ENCODE peak calls at places on chromosomes 13 and 19, in five cellular contexts. One of them, this sample, is unnamed.
A peak's percentile ranks its signal among the peaks of the same experiment; 100 is the strongest.

GRCh38 chr13:111557921-111558699 is 237.7 kb downstream of the TEX29 start:
- DNase-seq in endothelial cell of umbilical vein: no peak
- DNase-seq in neural progenitor cell: no peak
- DNase-seq in transverse colon: no peak
- DNase-seq in endodermal cell: no peak
- DNase-seq in this sample: no peak

GRCh38 chr19:38657633-38658222 is 10.3 kb downstream of the ACTN4 start:
- DNase-seq in endodermal cell: no peak
- DNase-seq in neural progenitor cell: peak; percentile 43
- DNase-seq in transverse colon: no peak
- DNase-seq in endothelial cell of umbilical vein: peak; percentile 36
- DNase-seq in this sample: peak; percentile 76

GRCh38 chr13:26051231-26052135 is at the start of gene SHISA2:
- DNase-seq in endothelial cell of umbilical vein: peak; percentile 69
- DNase-seq in transverse colon: no peak
- DNase-seq in neural progenitor cell: peak; percentile 93
- DNase-seq in endodermal cell: peak; percentile 90
- DNase-seq in this sample: no peak

GRCh38 chr13:106534844-106535551 is 464 bp downstream of the EFNB2 start:
- DNase-seq in endothelial cell of umbilical vein: peak; percentile 31
- DNase-seq in transverse colon: no peak
- DNase-seq in endodermal cell: peak; percentile 72
- DNase-seq in neural progenitor cell: no peak
- DNase-seq in this sample: no peak

GRCh38 chr19:15177269-15178116 is 23.3 kb downstream of the NOTCH3 start:
- DNase-seq in endothelial cell of umbilical vein: peak; percentile 78
- DNase-seq in neural progenitor cell: peak; percentile 95
- DNase-seq in transverse colon: peak; percentile 83
- DNase-seq in endodermal cell: peak; percentile 96
- DNase-seq in this sample: peak; percentile 48

GRCh38 chr19:34366670-34367423 is 1.9 kb downstream of the GPI start:
- DNase-seq in neural progenitor cell: no peak
- DNase-seq in endodermal cell: no peak
- DNase-seq in endothelial cell of umbilical vein: no peak
- DNase-seq in transverse colon: no peak
- DNase-seq in this sample: peak; percentile 12

GRCh38 chr13:44307255-44307654 is 66.4 kb upstream of the SERP2 start:
- DNase-seq in transverse colon: no peak
- DNase-seq in endodermal cell: no peak
- DNase-seq in neural progenitor cell: no peak
- DNase-seq in endothelial cell of umbilical vein: peak; percentile 61
- DNase-seq in this sample: no peak

GRCh38 chr19:6744381-6745288 is 5.2 kb downstream of the TRIP10 start:
- DNase-seq in endothelial cell of umbilical vein: peak; percentile 78
- DNase-seq in neural progenitor cell: peak; percentile 34
- DNase-seq in transverse colon: peak; percentile 90
- DNase-seq in endodermal cell: no peak
- DNase-seq in this sample: peak; percentile 82

GRCh38 chr19:48648134-48648533 is 2.1 kb upstream of the CA11 start:
- DNase-seq in transverse colon: no peak
- DNase-seq in endothelial cell of umbilical vein: no peak
- DNase-seq in neural progenitor cell: no peak
- DNase-seq in endodermal cell: no peak
- DNase-seq in this sample: no peak

GRCh38 chr13:109773276-109773675 is 13.1 kb downstream of the IRS2 start:
- DNase-seq in endothelial cell of umbilical vein: no peak
- DNase-seq in transverse colon: no peak
- DNase-seq in neural progenitor cell: no peak
- DNase-seq in endodermal cell: no peak
- DNase-seq in this sample: no peak

GRCh38 chr13:97781891-97782305 is 171.6 kb upstream of the IPO5 start:
- DNase-seq in transverse colon: no peak
- DNase-seq in endothelial cell of umbilical vein: no peak
- DNase-seq in endodermal cell: no peak
- DNase-seq in neural progenitor cell: no peak
- DNase-seq in this sample: no peak

GRCh38 chr19:49656456-49657109 is 9.1 kb downstream of the IRF3 start:
- DNase-seq in endodermal cell: no peak
- DNase-seq in transverse colon: no peak
- DNase-seq in endothelial cell of umbilical vein: no peak
- DNase-seq in neural progenitor cell: no peak
- DNase-seq in this sample: no peak

GRCh38 chr13:93977986-93978385 is 501.5 kb downstream of the DCT start:
- DNase-seq in endothelial cell of umbilical vein: no peak
- DNase-seq in transverse colon: no peak
- DNase-seq in endodermal cell: no peak
- DNase-seq in neural progenitor cell: no peak
- DNase-seq in this sample: peak; percentile 58

GRCh38 chr19:56350416-56351045 is 35.9 kb upstream of the ZSCAN5A start:
- DNase-seq in endothelial cell of umbilical vein: peak; percentile 55
- DNase-seq in transverse colon: peak; percentile 29
- DNase-seq in neural progenitor cell: peak; percentile 68
- DNase-seq in endodermal cell: peak; percentile 73
- DNase-seq in this sample: peak; percentile 44

GRCh38 chr19:11322269-11323024 is 17.0 kb downstream of the RAB3D start:
- DNase-seq in endodermal cell: no peak
- DNase-seq in transverse colon: no peak
- DNase-seq in neural progenitor cell: no peak
- DNase-seq in endothelial cell of umbilical vein: no peak
- DNase-seq in this sample: no peak

GRCh38 chr13:30134578-30134977 is 172.8 kb downstream of the KATNAL1 start:
- DNase-seq in endodermal cell: no peak
- DNase-seq in transverse colon: no peak
- DNase-seq in neural progenitor cell: no peak
- DNase-seq in endothelial cell of umbilical vein: no peak
- DNase-seq in this sample: no peak

GRCh38 chr13:112642061-112642460 is 47.8 kb upstream of the ATP11A start:
- DNase-seq in neural progenitor cell: no peak
- DNase-seq in endothelial cell of umbilical vein: no peak
- DNase-seq in transverse colon: no peak
- DNase-seq in endodermal cell: no peak
- DNase-seq in this sample: no peak

GRCh38 chr13:99686157-99686572 is 184.9 kb downstream of the TM9SF2 start:
- DNase-seq in transverse colon: peak; percentile 66
- DNase-seq in neural progenitor cell: peak; percentile 30
- DNase-seq in endodermal cell: peak; percentile 84
- DNase-seq in endothelial cell of umbilical vein: no peak
- DNase-seq in this sample: peak; percentile 64

GRCh38 chr19:46866407-46867132 is 5.8 kb downstream of the ARHGAP35 start:
- DNase-seq in transverse colon: no peak
- DNase-seq in neural progenitor cell: no peak
- DNase-seq in endodermal cell: no peak
- DNase-seq in endothelial cell of umbilical vein: peak; percentile 52
- DNase-seq in this sample: no peak

GRCh38 chr19:15251010-15251748 is 18.9 kb upstream of the EPHX3 start:
- DNase-seq in endodermal cell: no peak
- DNase-seq in neural progenitor cell: no peak
- DNase-seq in transverse colon: no peak
- DNase-seq in endothelial cell of umbilical vein: peak; percentile 66
- DNase-seq in this sample: peak; percentile 86

GRCh38 chr13:24271231-24271610 is 38.2 kb upstream of the C1QTNF9 start:
- DNase-seq in neural progenitor cell: no peak
- DNase-seq in transverse colon: no peak
- DNase-seq in endodermal cell: no peak
- DNase-seq in endothelial cell of umbilical vein: no peak
- DNase-seq in this sample: no peak

GRCh38 chr13:24267801-24268200 is 41.6 kb upstream of the C1QTNF9 start:
- DNase-seq in neural progenitor cell: no peak
- DNase-seq in endodermal cell: no peak
- DNase-seq in endothelial cell of umbilical vein: no peak
- DNase-seq in transverse colon: no peak
- DNase-seq in this sample: no peak

GRCh38 chr13:24271611-24272451 is 37.5 kb upstream of the C1QTNF9 start:
- DNase-seq in transverse colon: peak; percentile 72
- DNase-seq in endodermal cell: peak; percentile 39
- DNase-seq in endothelial cell of umbilical vein: peak; percentile 60
- DNase-seq in neural progenitor cell: peak; percentile 30
- DNase-seq in this sample: peak; percentile 78

GRCh38 chr13:24270639-24271131 is 38.7 kb upstream of the C1QTNF9 start:
- DNase-seq in neural progenitor cell: peak; percentile 47
- DNase-seq in transverse colon: peak; percentile 62
- DNase-seq in endodermal cell: peak; percentile 52
- DNase-seq in endothelial cell of umbilical vein: peak; percentile 53
- DNase-seq in this sample: peak; percentile 49

DNA sequence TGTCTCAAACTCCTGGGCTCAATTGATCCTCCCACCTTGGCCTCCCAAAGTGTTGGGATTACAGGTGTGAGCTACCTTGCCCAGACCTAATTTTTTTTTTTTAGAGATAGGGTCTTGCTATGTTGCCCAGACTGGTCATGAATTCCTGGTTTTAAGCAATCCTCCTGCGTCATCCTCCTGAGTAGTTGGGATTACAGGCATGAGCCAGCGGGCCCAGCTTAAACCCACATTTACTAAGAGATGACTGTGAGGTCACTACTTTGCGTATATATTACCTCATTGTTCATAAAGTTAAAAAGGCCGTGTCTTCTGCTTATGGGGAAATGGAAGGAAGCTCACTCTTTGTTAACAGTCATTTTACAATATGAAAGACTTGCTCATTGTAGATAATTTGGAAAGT is 39.6 kb upstream of the C1QTNF9 start:
- DNase-seq in neural progenitor cell: no peak
- DNase-seq in endothelial cell of umbilical vein: no peak
- DNase-seq in endodermal cell: no peak
- DNase-seq in transverse colon: no peak
- DNase-seq in this sample: no peak
- TF ChIP-seq CTCF in neural progenitor cell: no peak
- TF ChIP-seq CTCF in endothelial cell of umbilical vein: no peak
- TF ChIP-seq CTCF in endodermal cell: no peak
- TF ChIP-seq CTCF in transverse colon: no peak
- TF ChIP-seq CTCF in this sample: no peak

GRCh38 chr19:42312370-42312769 is 739 bp upstream of the TMEM145 start:
- DNase-seq in endodermal cell: no peak
- DNase-seq in endothelial cell of umbilical vein: no peak
- DNase-seq in transverse colon: no peak
- DNase-seq in neural progenitor cell: no peak
- DNase-seq in this sample: no peak

GRCh38 chr19:42313840-42314755 is 989 bp downstream of the TMEM145 start:
- DNase-seq in neural progenitor cell: no peak
- DNase-seq in endodermal cell: no peak
- DNase-seq in transverse colon: no peak
- DNase-seq in endothelial cell of umbilical vein: no peak
- DNase-seq in this sample: no peak

GRCh38 chr19:42311612-42312160 is 1.4 kb upstream of the TMEM145 start:
- DNase-seq in transverse colon: no peak
- DNase-seq in endothelial cell of umbilical vein: no peak
- DNase-seq in neural progenitor cell: peak; percentile 45
- DNase-seq in endodermal cell: peak; percentile 69
- DNase-seq in this sample: no peak

GRCh38 chr19:42315024-42315423 is 1.9 kb downstream of the TMEM145 start:
- DNase-seq in endothelial cell of umbilical vein: no peak
- DNase-seq in transverse colon: no peak
- DNase-seq in endodermal cell: no peak
- DNase-seq in neural progenitor cell: no peak
- DNase-seq in this sample: no peak

GRCh38 chr19:42313096-42313839 is at the start of gene TMEM145:
- DNase-seq in transverse colon: peak; percentile 41
- DNase-seq in endodermal cell: peak; percentile 84
- DNase-seq in neural progenitor cell: peak; percentile 84
- DNase-seq in endothelial cell of umbilical vein: peak; percentile 19
- DNase-seq in this sample: no peak
- H3K27ac ChIP-seq in transverse colon: no peak within 1 kb of the TSS
- H3K27ac ChIP-seq in endodermal cell: no peak within 1 kb of the TSS
- H3K27ac ChIP-seq in neural progenitor cell: no peak within 1 kb of the TSS
- H3K27ac ChIP-seq in endothelial cell of umbilical vein: no peak within 1 kb of the TSS
- H3K27ac ChIP-seq in this sample: no peak within 1 kb of the TSS

DNA sequence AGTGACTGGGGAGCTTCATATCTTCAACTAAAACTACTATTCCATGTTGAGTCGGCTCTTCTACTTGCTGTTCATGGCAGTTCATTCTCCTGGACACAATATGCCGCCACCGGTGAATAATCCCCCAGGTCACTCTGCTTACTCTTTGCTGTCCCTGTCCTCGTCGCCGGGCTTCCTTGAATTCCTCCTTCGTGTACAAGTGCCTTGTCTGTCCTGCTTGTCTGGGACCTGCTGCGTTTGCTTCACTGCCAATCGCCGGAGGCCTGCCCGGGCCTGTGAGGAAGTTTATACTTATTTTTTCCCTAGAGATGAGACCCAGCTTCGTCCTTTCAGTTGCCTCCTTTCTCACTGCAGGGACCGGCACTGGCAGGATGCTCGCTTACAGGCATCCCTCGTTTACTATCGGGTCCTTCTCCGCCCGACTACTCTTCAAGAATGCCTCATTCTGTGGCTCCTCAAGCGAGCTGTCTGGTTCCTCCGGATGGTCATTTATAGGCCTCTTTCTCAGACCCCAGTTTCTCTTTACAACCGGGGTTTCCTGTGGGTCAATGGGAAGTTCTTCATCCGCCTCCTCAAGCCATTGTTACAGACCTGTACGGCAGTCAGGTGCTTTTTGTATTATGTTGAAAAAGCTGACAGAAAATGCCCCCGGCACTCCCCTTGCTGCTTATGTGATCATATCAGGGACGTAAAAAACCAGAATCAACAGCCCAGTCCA is 5.5 kb upstream of the ERVV-1 start:
- DNase-seq in neural progenitor cell: no peak
- DNase-seq in endodermal cell: no peak
- DNase-seq in transverse colon: no peak
- DNase-seq in endothelial cell of umbilical vein: no peak
- DNase-seq in this sample: no peak
- TF ChIP-seq CTCF in neural progenitor cell: no peak
- TF ChIP-seq CTCF in endodermal cell: no peak
- TF ChIP-seq CTCF in transverse colon: no peak
- TF ChIP-seq CTCF in endothelial cell of umbilical vein: no peak
- TF ChIP-seq CTCF in this sample: no peak

DNA sequence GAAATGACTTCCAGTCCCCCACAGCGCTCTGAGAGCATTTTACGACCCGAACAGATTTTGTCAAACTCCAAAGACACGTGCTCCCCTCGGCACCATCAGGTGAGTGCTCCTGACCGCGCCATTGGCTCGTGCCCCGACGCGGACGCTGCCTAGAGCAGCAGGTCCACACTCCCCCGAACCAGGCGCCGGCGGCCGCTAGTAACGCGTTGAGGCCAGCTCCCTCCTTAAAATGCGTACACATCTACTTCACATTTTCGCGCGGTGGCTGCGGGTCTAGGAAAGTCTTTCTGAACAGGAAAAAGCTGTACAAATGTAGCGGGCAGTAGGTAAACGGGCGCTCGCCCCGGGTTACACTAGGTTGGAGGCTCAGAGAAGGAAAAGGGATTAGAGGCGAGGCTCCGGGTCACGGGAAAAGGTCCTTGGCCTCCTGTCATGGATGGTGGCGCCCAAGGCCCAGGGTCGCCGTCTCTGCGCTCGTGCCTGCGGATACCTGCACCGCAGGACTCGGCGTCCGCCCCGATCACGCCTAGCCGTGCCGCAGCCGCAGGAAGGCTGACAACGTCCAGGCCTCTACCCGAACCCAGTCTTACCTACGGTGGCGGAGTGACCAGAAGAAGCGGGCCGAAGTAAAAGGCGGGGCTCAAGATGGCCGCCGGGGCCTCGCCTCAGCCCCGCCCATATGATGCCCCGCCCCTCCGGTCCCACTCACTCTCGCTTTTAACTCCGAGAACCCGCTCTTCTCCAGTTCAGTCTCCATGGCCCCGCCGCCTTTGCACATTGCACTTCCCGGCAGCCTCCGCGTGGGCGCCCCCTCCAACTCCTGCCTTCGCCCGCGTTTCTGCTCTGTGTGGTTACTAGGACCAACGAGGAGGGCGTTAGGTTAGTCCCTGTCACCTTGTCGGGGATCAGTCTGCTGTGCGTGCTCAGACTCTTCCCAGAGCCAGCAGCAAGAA is at the start of gene ESD:
- DNase-seq in transverse colon: peak; percentile 95
- DNase-seq in endothelial cell of umbilical vein: peak; percentile 89
- DNase-seq in neural progenitor cell: peak; percentile 93
- DNase-seq in endodermal cell: peak; percentile 96
- DNase-seq in this sample: peak; percentile 93
- H3K27ac ChIP-seq in transverse colon: peak within 1 kb of the TSS; percentile 92
- H3K27ac ChIP-seq in endothelial cell of umbilical vein: peak within 1 kb of the TSS; percentile 63
- H3K27ac ChIP-seq in neural progenitor cell: peak within 1 kb of the TSS; percentile 67
- H3K27ac ChIP-seq in endodermal cell: peak within 1 kb of the TSS; percentile 40
- H3K27ac ChIP-seq in this sample: peak within 1 kb of the TSS; percentile 84

This sample was measured in brain microvascular endothelial cell.